ENCODE peak calls at places on chromosomes 12 and 14, in nine cellular contexts. One of them, this sample, is unnamed.
A peak's percentile ranks its signal among the peaks of the same experiment; 100 is the strongest.

GRCh38 chr14:101114726-101115481 is 211.4 kb upstream of the RTL1 start:
- DNase-seq in WTC11: no peak
- DNase-seq in heart right ventricle: no peak
- DNase-seq in stromal cell of bone marrow: no peak
- DNase-seq in COR-L47: no peak
- DNase-seq in H4: no peak
- DNase-seq in ELR: no peak
- DNase-seq in cardiac muscle cell: no peak
- DNase-seq in nucleus accumbens: no peak
- DNase-seq in this sample: no peak

GRCh38 chr12:99567072-99567471 is 80.5 kb upstream of the GARIN6 start:
- DNase-seq in WTC11: no peak
- DNase-seq in heart right ventricle: no peak
- DNase-seq in stromal cell of bone marrow: no peak
- DNase-seq in COR-L47: no peak
- DNase-seq in H4: no peak
- DNase-seq in ELR: no peak
- DNase-seq in cardiac muscle cell: no peak
- DNase-seq in nucleus accumbens: no peak
- DNase-seq in this sample: no peak

GRCh38 chr14:53929871-53930685 is 26.5 kb downstream of the BMP4 start:
- DNase-seq in WTC11: peak; percentile 83
- DNase-seq in heart right ventricle: no peak
- DNase-seq in stromal cell of bone marrow: no peak
- DNase-seq in COR-L47: peak; percentile 66
- DNase-seq in H4: no peak
- DNase-seq in ELR: peak; percentile 18
- DNase-seq in cardiac muscle cell: peak; percentile 42
- DNase-seq in nucleus accumbens: no peak
- DNase-seq in this sample: no peak

GRCh38 chr12:5507944-5508343 is 76.0 kb downstream of the NTF3 start:
- DNase-seq in WTC11: no peak
- DNase-seq in heart right ventricle: no peak
- DNase-seq in stromal cell of bone marrow: no peak
- DNase-seq in COR-L47: no peak
- DNase-seq in H4: no peak
- DNase-seq in ELR: no peak
- DNase-seq in cardiac muscle cell: no peak
- DNase-seq in nucleus accumbens: no peak
- DNase-seq in this sample: no peak

GRCh38 chr12:86513206-86513605 is 257.0 kb upstream of the MGAT4C start:
- DNase-seq in WTC11: no peak
- DNase-seq in heart right ventricle: no peak
- DNase-seq in stromal cell of bone marrow: no peak
- DNase-seq in COR-L47: no peak
- DNase-seq in H4: no peak
- DNase-seq in ELR: no peak
- DNase-seq in cardiac muscle cell: no peak
- DNase-seq in nucleus accumbens: no peak
- DNase-seq in this sample: no peak

GRCh38 chr12:120702629-120703028 is 7.6 kb upstream of the UNC119B start:
- DNase-seq in WTC11: no peak
- DNase-seq in heart right ventricle: no peak
- DNase-seq in stromal cell of bone marrow: no peak
- DNase-seq in COR-L47: no peak
- DNase-seq in H4: no peak
- DNase-seq in ELR: no peak
- DNase-seq in cardiac muscle cell: no peak
- DNase-seq in nucleus accumbens: no peak
- DNase-seq in this sample: no peak

GRCh38 chr12:70822431-70822830 is 98.1 kb downstream of the PTPRR start:
- DNase-seq in WTC11: no peak
- DNase-seq in heart right ventricle: no peak
- DNase-seq in stromal cell of bone marrow: no peak
- DNase-seq in COR-L47: no peak
- DNase-seq in H4: no peak
- DNase-seq in ELR: no peak
- DNase-seq in cardiac muscle cell: no peak
- DNase-seq in nucleus accumbens: no peak
- DNase-seq in this sample: no peak

GRCh38 chr14:100747021-100747586 is 20.4 kb downstream of the DLK1 start:
- DNase-seq in WTC11: no peak
- DNase-seq in heart right ventricle: no peak
- DNase-seq in stromal cell of bone marrow: peak; percentile 83
- DNase-seq in COR-L47: peak; percentile 40
- DNase-seq in H4: peak; percentile 73
- DNase-seq in ELR: peak; percentile 90
- DNase-seq in cardiac muscle cell: no peak
- DNase-seq in nucleus accumbens: no peak
- DNase-seq in this sample: no peak

GRCh38 chr14:44613061-44613712 is 106.1 kb upstream of the FSCB start:
- DNase-seq in WTC11: no peak
- DNase-seq in heart right ventricle: no peak
- DNase-seq in stromal cell of bone marrow: no peak
- DNase-seq in COR-L47: no peak
- DNase-seq in H4: no peak
- DNase-seq in ELR: no peak
- DNase-seq in cardiac muscle cell: no peak
- DNase-seq in nucleus accumbens: no peak
- DNase-seq in this sample: no peak

GRCh38 chr12:49703647-49704137 is 3.5 kb downstream of the FMNL3 start:
- DNase-seq in WTC11: no peak
- DNase-seq in heart right ventricle: no peak
- DNase-seq in stromal cell of bone marrow: peak; percentile 74
- DNase-seq in COR-L47: no peak
- DNase-seq in H4: no peak
- DNase-seq in ELR: peak; percentile 94
- DNase-seq in cardiac muscle cell: no peak
- DNase-seq in nucleus accumbens: no peak
- DNase-seq in this sample: no peak

GRCh38 chr12:84983289-84983688 is 52.8 kb downstream of the TSPAN19 start:
- DNase-seq in WTC11: no peak
- DNase-seq in heart right ventricle: no peak
- DNase-seq in stromal cell of bone marrow: no peak
- DNase-seq in COR-L47: no peak
- DNase-seq in H4: no peak
- DNase-seq in ELR: no peak
- DNase-seq in cardiac muscle cell: no peak
- DNase-seq in nucleus accumbens: no peak
- DNase-seq in this sample: no peak

GRCh38 chr12:48424644-48425043 is 47.7 kb upstream of the ANP32D start:
- DNase-seq in WTC11: no peak
- DNase-seq in heart right ventricle: no peak
- DNase-seq in stromal cell of bone marrow: no peak
- DNase-seq in COR-L47: no peak
- DNase-seq in H4: no peak
- DNase-seq in ELR: no peak
- DNase-seq in cardiac muscle cell: no peak
- DNase-seq in nucleus accumbens: no peak
- DNase-seq in this sample: no peak

GRCh38 chr12:46356655-46357437 is 15.7 kb downstream of the SLC38A2 start:
- DNase-seq in WTC11: no peak
- DNase-seq in heart right ventricle: no peak
- DNase-seq in stromal cell of bone marrow: no peak
- DNase-seq in COR-L47: no peak
- DNase-seq in H4: no peak
- DNase-seq in ELR: no peak
- DNase-seq in cardiac muscle cell: no peak
- DNase-seq in nucleus accumbens: no peak
- DNase-seq in this sample: no peak

This sample was measured in memory B cell.